ENCODE peak calls at places on chromosome 22, in ten cellular contexts. A is left ventricle myocardium inferior, P is Caco-2, W is psoas muscle, R is ovary, Q is stomach, S is transverse colon, K is heart left ventricle, G is upper lobe of right lung, M is mucosa of descending colon. N is an unnamed sample. For H3K4me1 and H3K9me3, the result is how much of the 10 kb centered on the place peaks cover.

GRCh38 chr22:17106785-17107546 is 14.2 kb downstream of the TMEM121B start:
- DNase-seq in K (no peak), W (no peak), Q (no peak), A (no peak), G (no peak), P (no peak), R (no peak), S (no peak), M (no peak), N (no peak)

GRCh38 chr22:39985383-39986045 is 9.2 kb upstream of the FAM83F start:
- DNase-seq in R (no peak), K (no peak), S (peak), G (peak), M (no peak), P (no peak), A (no peak), Q (no peak), W (no peak), N (no peak)

GRCh38 chr22:44211946-44212930 is 31.5 kb downstream of the PARVG start:
- DNase-seq in M (no peak), A (no peak), P (no peak), R (no peak), S (no peak), G (no peak), W (no peak), Q (no peak), K (no peak), N (no peak)

GRCh38 chr22:37559901-37560681 is at the start of gene CDC42EP1:
- DNase-seq in M (peak), Q (peak), P (peak), S (peak), A (peak), G (peak), W (peak), K (peak), R (peak), N (peak)

GRCh38 chr22:37675930-37676571 is 615 bp downstream of the LGALS1 start:
- DNase-seq in R (peak), Q (no peak), K (peak), S (peak), P (no peak), A (peak), W (peak), G (peak), M (peak), N (no peak)

GRCh38 chr22:20853236-20853660 is 5.4 kb downstream of the PI4KA start:
- DNase-seq in Q (no peak), K (no peak), W (no peak), A (no peak), S (no peak), M (no peak), G (no peak), P (no peak), R (no peak), N (no peak)

GRCh38 chr22:27648074-27648473 is 153.5 kb downstream of the MN1 start:
- DNase-seq in Q (no peak), P (no peak), G (no peak), K (no peak), W (no peak), M (no peak), R (no peak), A (no peak), S (no peak), N (no peak)

GRCh38 chr22:26756675-26757293 is 99.4 kb downstream of the MIAT start:
- DNase-seq in W (peak), K (peak), M (peak), P (no peak), R (peak), A (peak), Q (peak), G (peak), S (peak), N (peak)

GRCh38 chr22:30017824-30018223 is 62.4 kb upstream of the HORMAD2 start:
- DNase-seq in P (no peak), M (no peak), R (no peak), W (no peak), S (no peak), K (no peak), A (no peak), Q (no peak), G (no peak), N (no peak)

GRCh38 chr22:30305906-30306628 is 16.8 kb upstream of the CASTOR1 start:
- DNase-seq in Q (no peak), W (no peak), R (no peak), M (no peak), P (no peak), K (no peak), A (no peak), S (no peak), G (no peak), N (no peak)

GRCh38 chr22:44020981-44021380 is 3.1 kb upstream of the PARVB start:
- DNase-seq in S (no peak), K (no peak), A (no peak), W (no peak), P (no peak), G (no peak), R (no peak), Q (no peak), M (no peak), N (no peak)

GRCh38 chr22:39434243-39434653 is 22.6 kb upstream of the MGAT3 start:
- DNase-seq in W (peak), P (no peak), K (no peak), A (peak), Q (no peak), S (no peak), M (no peak), G (no peak), R (no peak), N (no peak)

GRCh38 chr22:29716814-29717213 is 3.0 kb upstream of the CABP7 start:
- DNase-seq in Q (peak), W (peak), P (peak), A (peak), M (no peak), R (peak), S (peak), G (no peak), K (peak), N (peak)

GRCh38 chr22:29635734-29636357 is 32.4 kb downstream of the NF2 start:
- DNase-seq in P (no peak), K (no peak), A (no peak), Q (no peak), G (no peak), R (no peak), W (no peak), M (no peak), S (no peak), N (no peak)

GRCh38 chr22:30806391-30806861 is 111.8 kb downstream of the OSBP2 start:
- DNase-seq in K (no peak), W (no peak), M (no peak), G (no peak), S (no peak), P (no peak), Q (no peak), R (no peak), A (no peak), N (no peak)

GRCh38 chr22:48503876-48504275 is 1323.8 kb downstream of the BRD1 start:
- DNase-seq in W (peak), A (no peak), M (peak), S (no peak), K (no peak), Q (no peak), P (no peak), G (no peak), R (no peak), N (no peak)

GRCh38 chr22:30444632-30445437 is 19.3 kb downstream of the MTFP1 start:
- DNase-seq in Q (peak), W (no peak), K (no peak), A (no peak), S (peak), R (no peak), P (peak), G (no peak), M (no peak), N (peak)

GRCh38 chr22:39311592-39312400 is 7.6 kb downstream of the RPL3 start:
- DNase-seq in R (no peak), P (no peak), G (no peak), K (no peak), Q (no peak), A (no peak), M (peak), S (no peak), W (no peak), N (peak)

GRCh38 chr22:42500164-42500835 is 19.3 kb downstream of the RRP7A start:
- DNase-seq in S (peak), G (peak), R (peak), P (no peak), K (peak), W (peak), M (peak), A (peak), Q (peak), N (peak)

GRCh38 chr22:48306284-48306683 is 1521.4 kb downstream of the BRD1 start:
- DNase-seq in P (no peak), R (no peak), M (no peak), S (no peak), A (no peak), Q (no peak), W (no peak), G (no peak), K (no peak), N (no peak)

GRCh38 chr22:38204784-38205183 is 3.0 kb downstream of the MAFF start:
- DNase-seq in G (no peak), Q (no peak), K (no peak), R (no peak), S (no peak), W (no peak), M (no peak), A (no peak), P (no peak), N (no peak)

GRCh38 chr22:37212174-37212906 is at the start of gene SSTR3:
- DNase-seq in G (peak), K (no peak), S (no peak), M (no peak), Q (no peak), A (no peak), P (no peak), W (peak), R (peak), N (no peak)

GRCh38 chr22:49508561-49508960 is 319.1 kb downstream of the BRD1 start:
- DNase-seq in R (no peak), Q (no peak), M (no peak), K (no peak), P (no peak), W (no peak), A (no peak), S (no peak), G (no peak), N (no peak)

GRCh38 chr22:40743740-40744139 is 64.5 kb downstream of the MCHR1 start:
- DNase-seq in W (no peak), K (no peak), Q (no peak), G (no peak), R (no peak), P (no peak), S (no peak), M (no peak), A (no peak), N (no peak)

GRCh38 chr22:29346659-29347058 is 31.2 kb upstream of the RASL10A start:
- DNase-seq in R (no peak), P (no peak), W (peak), G (no peak), A (no peak), M (no peak), Q (peak), K (no peak), S (no peak), N (no peak)

GRCh38 chr22:17774928-17775675 is 833 bp upstream of the BID start:
- DNase-seq in W (no peak), Q (no peak), R (no peak), M (peak), A (no peak), P (no peak), G (no peak), S (no peak), K (no peak), N (no peak)

GRCh38 chr22:30747493-30747892 is 52.8 kb downstream of the OSBP2 start:
- DNase-seq in M (peak), P (no peak), W (no peak), Q (no peak), R (no peak), S (peak), G (no peak), K (no peak), A (no peak), N (no peak)

GRCh38 chr22:42895087-42895486 is 38.0 kb upstream of the ARFGAP3 start:
- DNase-seq in S (no peak), A (no peak), M (no peak), G (no peak), Q (no peak), K (no peak), P (no peak), W (no peak), R (no peak), N (no peak)

GRCh38 chr22:40612291-40612740 is 24.2 kb downstream of the MRTFA start:
- DNase-seq in G (no peak), S (no peak), M (no peak), R (no peak), W (no peak), K (no peak), A (no peak), P (no peak), Q (no peak), N (no peak)

GRCh38 chr22:36595154-36595553 is 66.2 kb upstream of the EIF3D start:
- DNase-seq in G (peak), S (no peak), Q (no peak), M (no peak), K (no peak), R (no peak), P (no peak), W (no peak), A (no peak), N (no peak)

GRCh38 chr22:49158741-49159564 is 668.7 kb downstream of the BRD1 start:
- DNase-seq in S (no peak), K (no peak), W (no peak), P (no peak), G (peak), M (peak), A (no peak), Q (no peak), R (no peak), N (no peak)

GRCh38 chr22:49449811-49450386 is 377.8 kb downstream of the BRD1 start:
- DNase-seq in G (no peak), Q (no peak), P (no peak), K (no peak), S (no peak), W (no peak), M (no peak), A (no peak), R (no peak), N (no peak)

GRCh38 chr22:44026630-44027511 is 2.8 kb downstream of the PARVB start:
- DNase-seq in W (peak), P (no peak), R (no peak), M (peak), A (peak), Q (peak), G (peak), S (peak), K (peak), N (peak)

GRCh38 chr22:37630839-37631435 is 8.5 kb upstream of the SH3BP1 start:
- DNase-seq in G (no peak), P (peak), M (no peak), Q (peak), W (no peak), S (no peak), K (no peak), A (no peak), R (no peak), N (no peak)

GRCh38 chr22:40325315-40325714 is 21.0 kb upstream of the ADSL start:
- DNase-seq in R (no peak), A (no peak), S (no peak), K (no peak), G (no peak), Q (no peak), P (no peak), M (no peak), W (no peak), N (no peak)

GRCh38 chr22:19103881-19104821 is 18.1 kb downstream of the DGCR2 start:
- DNase-seq in P (no peak), R (no peak), K (no peak), M (no peak), W (peak), A (no peak), S (no peak), G (no peak), Q (no peak), N (no peak)

GRCh38 chr22:19107730-19108074 is 14.5 kb downstream of the DGCR2 start:
- DNase-seq in G (no peak), Q (no peak), S (no peak), K (no peak), A (no peak), R (no peak), P (no peak), W (no peak), M (no peak), N (no peak)

GRCh38 chr22:19106886-19107729 is 15.1 kb downstream of the DGCR2 start:
- DNase-seq in R (no peak), P (no peak), A (no peak), G (peak), Q (no peak), K (no peak), W (no peak), S (no peak), M (no peak), N (no peak)

GRCh38 chr22:19105456-19105855 is 16.8 kb downstream of the DGCR2 start:
- DNase-seq in P (no peak), G (peak), Q (no peak), A (no peak), M (no peak), K (no peak), S (no peak), R (no peak), W (peak), N (no peak)

DNA sequence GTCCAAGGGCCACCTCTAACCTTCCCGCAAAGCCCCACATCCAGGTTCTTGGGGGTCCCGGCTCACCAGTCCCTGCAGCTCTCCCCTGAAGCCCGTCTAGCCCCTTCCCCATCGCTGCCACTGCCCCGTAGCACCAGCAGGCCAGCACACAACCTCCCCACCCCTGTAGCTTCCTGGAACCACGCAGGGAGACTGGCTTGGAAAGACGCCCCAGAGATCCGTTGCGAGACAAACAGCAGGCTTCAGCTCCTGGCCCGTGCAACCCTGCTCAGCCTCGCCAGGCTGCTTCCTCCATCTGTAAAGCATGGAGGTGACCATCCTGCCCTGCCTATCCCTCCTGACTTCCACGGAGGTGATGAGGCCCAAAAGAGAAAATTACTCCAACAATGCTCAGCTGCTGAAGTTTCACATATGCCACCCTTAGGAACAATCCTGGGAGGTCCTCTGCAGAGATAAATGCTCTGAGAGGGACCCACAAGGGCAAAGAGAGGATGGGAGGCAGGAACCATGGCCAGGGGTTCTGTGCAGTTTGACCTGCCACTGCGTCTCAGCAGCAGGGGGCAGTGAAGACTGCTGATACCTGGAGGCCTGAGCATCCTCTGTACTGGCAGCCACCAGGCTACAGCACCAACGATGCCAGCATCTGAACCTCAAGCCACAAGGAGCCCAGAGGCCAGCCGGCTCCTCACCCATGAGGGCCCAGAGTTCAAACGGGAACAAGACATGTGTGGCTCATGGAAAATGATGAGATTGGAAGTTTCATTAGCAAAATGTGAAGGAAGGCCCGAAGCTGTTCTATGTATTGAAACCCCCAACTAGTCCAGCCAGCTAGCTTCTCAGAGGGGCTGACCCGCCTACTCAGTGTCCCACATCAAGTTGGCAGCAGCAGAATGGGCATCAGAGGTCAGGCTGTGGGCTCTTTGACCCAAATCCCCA is 16.1 kb downstream of the DGCR2 start:
- DNase-seq in R (no peak), S (no peak), K (no peak), M (no peak), G (peak), Q (no peak), P (no peak), A (no peak), W (no peak), N (no peak)
- H3K4me3 ChIP-seq in R (no peak), S (no peak), K (no peak), M (no peak), G (no peak), Q (no peak), P (no peak), A (no peak), W (no peak), N (no peak)

GRCh38 chr22:21942939-21943338 is 9.7 kb downstream of the PPM1F start:
- DNase-seq in S (no peak), G (no peak), R (no peak), P (no peak), M (no peak), A (no peak), Q (no peak), K (no peak), W (no peak), N (no peak)
- H3K4me1 ChIP-seq in S (under half), G (half or more), R (under half), P (under half), M (under half), A (half or more), Q (half or more), K (under half), W (under half), N (under half)

GRCh38 chr22:24026056-24026455 is 15.0 kb downstream of the CABIN1 start:
- DNase-seq in A (no peak), W (no peak), P (no peak), M (no peak), Q (no peak), K (no peak), G (no peak), R (no peak), S (no peak), N (no peak)
- H3K9me3 ChIP-seq in A (under half), W (under half), P (under half), M (under half), Q (under half), K (under half), G (under half), R (under half), S (under half), N (under half)

DNA sequence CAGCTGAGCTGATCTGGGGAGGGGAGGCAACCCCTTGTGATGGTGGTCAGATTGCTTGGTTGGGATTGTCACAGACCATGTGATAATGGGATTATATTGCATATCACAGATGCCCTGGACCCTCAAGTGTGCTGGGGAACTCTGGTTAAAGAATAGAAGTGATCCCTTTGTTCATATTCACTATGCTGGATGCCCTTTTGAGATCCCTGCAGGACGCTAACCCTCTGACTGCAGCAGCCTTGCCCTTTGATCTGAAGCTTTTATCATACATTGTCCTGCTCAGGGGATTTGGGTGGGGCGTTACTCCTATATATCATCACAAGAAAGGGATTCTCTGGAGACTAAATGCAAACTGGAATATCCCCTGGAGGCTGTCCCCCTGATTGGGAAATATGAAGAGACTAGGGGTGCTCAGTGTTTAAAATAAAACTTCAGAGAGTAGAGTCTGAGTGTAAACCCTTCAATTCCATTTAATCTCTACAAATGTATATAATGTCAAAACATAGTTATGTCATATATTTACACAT is 77.0 kb upstream of the TOP3B start:
- DNase-seq in Q (no peak), W (no peak), S (no peak), A (no peak), M (no peak), G (no peak), K (no peak), R (no peak), P (no peak), N (no peak)
- H3K4me3 ChIP-seq in Q (no peak), W (no peak), S (no peak), A (no peak), M (no peak), G (no peak), K (no peak), R (no peak), P (no peak), N (no peak)

GRCh38 chr22:45804319-45804985 is 132.8 kb downstream of the ATXN10 start:
- DNase-seq in G (no peak), M (no peak), P (no peak), A (no peak), K (no peak), Q (no peak), W (no peak), R (no peak), S (no peak), N (no peak)
- H3K4me1 ChIP-seq in G (under half), M (under half), P (under half), A (under half), K (under half), Q (under half), W (under half), R (under half), S (under half), N (under half)

DNA sequence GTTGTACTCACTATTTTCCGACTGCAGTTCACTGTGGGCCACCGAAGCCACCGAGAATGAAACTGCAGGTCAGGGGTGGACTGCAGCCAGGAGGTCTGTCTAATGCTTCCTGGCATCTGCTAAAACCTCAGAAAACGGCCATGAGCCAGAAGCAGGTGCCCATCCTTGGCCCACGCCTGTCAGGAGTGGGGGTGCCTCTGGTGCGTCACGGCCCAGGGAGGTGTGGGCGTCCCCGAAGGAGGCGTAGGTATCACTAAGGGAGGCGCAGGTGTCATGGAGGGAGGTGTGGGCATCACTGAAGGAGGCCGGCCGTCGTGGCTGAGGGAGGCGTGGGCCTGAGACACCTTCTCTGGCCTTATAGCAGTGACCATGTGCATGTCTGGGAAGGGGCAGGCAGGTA is 456.2 kb downstream of the TBC1D22A start:
- DNase-seq in R (no peak), Q (peak), K (no peak), G (no peak), M (no peak), S (no peak), W (peak), A (no peak), P (no peak), N (no peak)
- H3K9me3 ChIP-seq in R (under half), Q (under half), K (under half), G (under half), M (under half), S (under half), W (under half), A (under half), P (under half), N (under half)